ENCODE peak calls at places on chromosomes 7 and 10, in nine cellular contexts. One of them, this sample, is unnamed.
A peak's percentile ranks its signal among the peaks of the same experiment; 100 is the strongest.

GRCh38 chr7:124954766-124955165 is 25.1 kb upstream of the POT1 start:
- DNase-seq in aorta: no peak
- DNase-seq in thoracic aorta: no peak
- DNase-seq in tibial artery: no peak
- DNase-seq in CD8-positive, alpha-beta memory T cell: no peak
- DNase-seq in colonic mucosa: no peak
- DNase-seq in CD8-positive, alpha-beta T cell: no peak
- DNase-seq in ascending aorta: no peak
- DNase-seq in Peyer's patch: no peak
- DNase-seq in this sample: peak; percentile 8

GRCh38 chr10:133109736-133110532 is 22.2 kb downstream of the ADGRA1 start:
- DNase-seq in ascending aorta: no peak
- DNase-seq in tibial artery: no peak
- DNase-seq in CD8-positive, alpha-beta T cell: no peak
- DNase-seq in colonic mucosa: no peak
- DNase-seq in thoracic aorta: no peak
- DNase-seq in CD8-positive, alpha-beta memory T cell: no peak
- DNase-seq in Peyer's patch: no peak
- DNase-seq in aorta: no peak
- DNase-seq in this sample: no peak

GRCh38 chr10:19815036-19815435 is 1.2 kb upstream of the PLXDC2 start:
- DNase-seq in CD8-positive, alpha-beta memory T cell: no peak
- DNase-seq in colonic mucosa: no peak
- DNase-seq in tibial artery: no peak
- DNase-seq in CD8-positive, alpha-beta T cell: no peak
- DNase-seq in Peyer's patch: no peak
- DNase-seq in ascending aorta: no peak
- DNase-seq in aorta: no peak
- DNase-seq in thoracic aorta: no peak
- DNase-seq in this sample: no peak

GRCh38 chr7:44849277-44850210 is 1.7 kb upstream of the H2AZ2 start:
- DNase-seq in ascending aorta: no peak
- DNase-seq in Peyer's patch: no peak
- DNase-seq in CD8-positive, alpha-beta memory T cell: no peak
- DNase-seq in colonic mucosa: no peak
- DNase-seq in CD8-positive, alpha-beta T cell: no peak
- DNase-seq in aorta: no peak
- DNase-seq in thoracic aorta: no peak
- DNase-seq in tibial artery: no peak
- DNase-seq in this sample: no peak

GRCh38 chr10:124898493-124898892 is 43.4 kb upstream of the ZRANB1 start:
- DNase-seq in ascending aorta: no peak
- DNase-seq in thoracic aorta: no peak
- DNase-seq in CD8-positive, alpha-beta T cell: no peak
- DNase-seq in Peyer's patch: peak; percentile 27
- DNase-seq in tibial artery: peak; percentile 19
- DNase-seq in colonic mucosa: peak; percentile 48
- DNase-seq in CD8-positive, alpha-beta memory T cell: no peak
- DNase-seq in aorta: peak; percentile 22
- DNase-seq in this sample: no peak

GRCh38 chr7:36082216-36082615 is 70.8 kb upstream of the EEPD1 start:
- DNase-seq in tibial artery: peak; percentile 42
- DNase-seq in aorta: no peak
- DNase-seq in CD8-positive, alpha-beta memory T cell: no peak
- DNase-seq in colonic mucosa: no peak
- DNase-seq in ascending aorta: no peak
- DNase-seq in Peyer's patch: no peak
- DNase-seq in CD8-positive, alpha-beta T cell: no peak
- DNase-seq in thoracic aorta: no peak
- DNase-seq in this sample: no peak

GRCh38 chr10:98632456-98633150 is 185.9 kb upstream of the HPS1 start:
- DNase-seq in CD8-positive, alpha-beta memory T cell: no peak
- DNase-seq in Peyer's patch: no peak
- DNase-seq in CD8-positive, alpha-beta T cell: no peak
- DNase-seq in thoracic aorta: no peak
- DNase-seq in colonic mucosa: no peak
- DNase-seq in tibial artery: no peak
- DNase-seq in aorta: no peak
- DNase-seq in ascending aorta: no peak
- DNase-seq in this sample: no peak

GRCh38 chr7:21261627-21262564 is 166.0 kb upstream of the SP4 start:
- DNase-seq in CD8-positive, alpha-beta T cell: peak; percentile 58
- DNase-seq in ascending aorta: no peak
- DNase-seq in colonic mucosa: peak; percentile 19
- DNase-seq in aorta: no peak
- DNase-seq in tibial artery: no peak
- DNase-seq in CD8-positive, alpha-beta memory T cell: peak; percentile 44
- DNase-seq in Peyer's patch: peak; percentile 76
- DNase-seq in thoracic aorta: no peak
- DNase-seq in this sample: peak; percentile 58

GRCh38 chr7:140899883-140900282 is 24.8 kb downstream of the BRAF start:
- DNase-seq in colonic mucosa: no peak
- DNase-seq in Peyer's patch: no peak
- DNase-seq in CD8-positive, alpha-beta T cell: no peak
- DNase-seq in ascending aorta: no peak
- DNase-seq in aorta: no peak
- DNase-seq in CD8-positive, alpha-beta memory T cell: no peak
- DNase-seq in thoracic aorta: no peak
- DNase-seq in tibial artery: no peak
- DNase-seq in this sample: peak; percentile 18

GRCh38 chr7:7959979-7960670 is 8.5 kb upstream of the GLCCI1 start:
- DNase-seq in CD8-positive, alpha-beta T cell: no peak
- DNase-seq in aorta: no peak
- DNase-seq in CD8-positive, alpha-beta memory T cell: no peak
- DNase-seq in thoracic aorta: no peak
- DNase-seq in colonic mucosa: no peak
- DNase-seq in Peyer's patch: no peak
- DNase-seq in tibial artery: no peak
- DNase-seq in ascending aorta: no peak
- DNase-seq in this sample: no peak

GRCh38 chr10:104577861-104578480 is 63.1 kb upstream of the SORCS3 start:
- DNase-seq in Peyer's patch: no peak
- DNase-seq in CD8-positive, alpha-beta T cell: no peak
- DNase-seq in CD8-positive, alpha-beta memory T cell: no peak
- DNase-seq in ascending aorta: no peak
- DNase-seq in colonic mucosa: no peak
- DNase-seq in aorta: no peak
- DNase-seq in thoracic aorta: no peak
- DNase-seq in tibial artery: no peak
- DNase-seq in this sample: peak; percentile 16

GRCh38 chr7:98707076-98707475 is 90.0 kb downstream of the NPTX2 start:
- DNase-seq in Peyer's patch: no peak
- DNase-seq in tibial artery: no peak
- DNase-seq in CD8-positive, alpha-beta T cell: no peak
- DNase-seq in colonic mucosa: no peak
- DNase-seq in CD8-positive, alpha-beta memory T cell: no peak
- DNase-seq in thoracic aorta: no peak
- DNase-seq in ascending aorta: no peak
- DNase-seq in aorta: no peak
- DNase-seq in this sample: no peak

GRCh38 chr7:815284-816216 is 16.7 kb upstream of the SUN1 start:
- DNase-seq in ascending aorta: no peak
- DNase-seq in tibial artery: no peak
- DNase-seq in CD8-positive, alpha-beta memory T cell: no peak
- DNase-seq in Peyer's patch: no peak
- DNase-seq in CD8-positive, alpha-beta T cell: no peak
- DNase-seq in colonic mucosa: peak; percentile 48
- DNase-seq in thoracic aorta: no peak
- DNase-seq in aorta: peak; percentile 79
- DNase-seq in this sample: peak; percentile 55

GRCh38 chr7:139682136-139683013 is 95.4 kb downstream of the HIPK2 start:
- DNase-seq in CD8-positive, alpha-beta memory T cell: no peak
- DNase-seq in tibial artery: no peak
- DNase-seq in colonic mucosa: no peak
- DNase-seq in Peyer's patch: no peak
- DNase-seq in thoracic aorta: no peak
- DNase-seq in CD8-positive, alpha-beta T cell: no peak
- DNase-seq in ascending aorta: no peak
- DNase-seq in aorta: no peak
- DNase-seq in this sample: no peak

GRCh38 chr10:11505636-11506035 is 105.8 kb downstream of the USP6NL start:
- DNase-seq in aorta: no peak
- DNase-seq in ascending aorta: no peak
- DNase-seq in CD8-positive, alpha-beta memory T cell: no peak
- DNase-seq in tibial artery: no peak
- DNase-seq in Peyer's patch: no peak
- DNase-seq in CD8-positive, alpha-beta T cell: no peak
- DNase-seq in colonic mucosa: no peak
- DNase-seq in thoracic aorta: no peak
- DNase-seq in this sample: no peak

DNA sequence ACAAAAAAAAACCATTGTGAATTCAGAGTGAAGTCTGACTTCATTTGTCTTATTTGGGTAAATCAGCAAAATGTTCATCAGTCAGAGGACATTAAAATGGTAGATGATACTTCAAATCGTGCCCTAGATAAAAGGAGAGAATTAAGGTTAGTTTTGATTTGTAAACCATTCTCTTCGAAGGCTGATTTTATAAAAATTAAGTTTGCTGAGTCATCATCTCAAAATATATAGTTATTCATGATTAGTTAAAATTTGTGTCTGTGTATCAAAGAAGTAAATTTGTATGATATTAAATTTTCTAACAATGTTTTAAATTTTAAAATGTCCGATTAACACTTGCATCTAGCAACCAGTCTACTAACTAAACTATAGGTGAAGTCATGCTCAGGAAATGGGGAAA is 35.3 kb downstream of the MET start:
- DNase-seq in thoracic aorta: no peak
- DNase-seq in Peyer's patch: no peak
- DNase-seq in CD8-positive, alpha-beta T cell: no peak
- DNase-seq in colonic mucosa: no peak
- DNase-seq in tibial artery: no peak
- DNase-seq in CD8-positive, alpha-beta memory T cell: no peak
- DNase-seq in aorta: no peak
- DNase-seq in ascending aorta: no peak
- DNase-seq in this sample: no peak
- H3K4me1 ChIP-seq in thoracic aorta: no peaks in the 10 kb centered on the region
- H3K4me1 ChIP-seq in Peyer's patch: no peaks in the 10 kb centered on the region
- H3K4me1 ChIP-seq in CD8-positive, alpha-beta T cell: no peaks in the 10 kb centered on the region
- H3K4me1 ChIP-seq in colonic mucosa: no peaks in the 10 kb centered on the region
- H3K4me1 ChIP-seq in tibial artery: no peaks in the 10 kb centered on the region
- H3K4me1 ChIP-seq in CD8-positive, alpha-beta memory T cell: no peaks in the 10 kb centered on the region
- H3K4me1 ChIP-seq in aorta: no peaks in the 10 kb centered on the region
- H3K4me1 ChIP-seq in ascending aorta: peaks cover 3% of the 10 kb centered on the region
- H3K4me1 ChIP-seq in this sample: peaks cover 10% of the 10 kb centered on the region

GRCh38 chr7:33837356-33837851 is 67.9 kb upstream of the BMPER start:
- DNase-seq in CD8-positive, alpha-beta memory T cell: no peak
- DNase-seq in Peyer's patch: no peak
- DNase-seq in CD8-positive, alpha-beta T cell: no peak
- DNase-seq in aorta: peak; percentile 76
- DNase-seq in colonic mucosa: peak; percentile 23
- DNase-seq in tibial artery: peak; percentile 79
- DNase-seq in thoracic aorta: peak; percentile 37
- DNase-seq in ascending aorta: no peak
- DNase-seq in this sample: no peak
- H3K4me3 ChIP-seq in CD8-positive, alpha-beta memory T cell: no peak overlapping the region
- H3K4me3 ChIP-seq in Peyer's patch: no peak overlapping the region
- H3K4me3 ChIP-seq in CD8-positive, alpha-beta T cell: no peak overlapping the region
- H3K4me3 ChIP-seq in aorta: no peak overlapping the region
- H3K4me3 ChIP-seq in colonic mucosa: no peak overlapping the region
- H3K4me3 ChIP-seq in tibial artery: peak overlapping the region; percentile 19
- H3K4me3 ChIP-seq in thoracic aorta: peak overlapping the region; percentile 13
- H3K4me3 ChIP-seq in ascending aorta: no peak overlapping the region
- H3K4me3 ChIP-seq in this sample: no peak overlapping the region

DNA sequence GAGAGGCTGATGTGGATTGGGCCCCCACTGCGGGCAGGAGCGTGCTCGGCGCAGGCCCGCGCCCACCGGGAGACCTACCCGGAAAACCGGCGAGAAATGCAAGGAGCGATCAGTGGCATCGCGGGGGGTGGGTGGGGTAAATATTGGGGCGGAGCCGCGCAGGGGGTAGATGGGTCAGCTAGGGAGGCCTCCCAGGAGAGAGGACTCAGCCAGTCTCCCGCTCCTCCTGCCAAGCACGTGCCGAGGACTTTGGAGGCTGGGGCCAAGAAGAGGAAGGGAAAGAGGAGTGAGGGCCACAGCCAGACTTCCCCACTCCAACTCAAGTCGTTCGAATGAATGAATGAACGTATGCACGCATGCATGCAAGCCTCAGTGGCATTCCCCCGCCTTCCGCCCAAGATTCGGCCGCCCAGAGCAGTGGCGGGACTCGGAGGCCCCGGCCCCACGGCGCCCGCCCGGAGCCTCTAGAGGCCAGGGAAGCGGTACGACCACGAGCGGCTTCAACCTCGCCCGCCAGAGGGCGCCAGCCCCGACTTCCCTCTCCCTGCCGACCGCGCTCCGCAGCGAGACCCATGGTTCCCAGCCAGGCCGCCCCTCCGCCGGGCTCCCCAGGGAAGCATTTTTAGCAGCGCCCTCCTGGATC is 3.6 kb downstream of the NPM3 start:
- DNase-seq in CD8-positive, alpha-beta memory T cell: peak; percentile 75
- DNase-seq in thoracic aorta: no peak
- DNase-seq in CD8-positive, alpha-beta T cell: peak; percentile 77
- DNase-seq in Peyer's patch: peak; percentile 92
- DNase-seq in colonic mucosa: peak; percentile 91
- DNase-seq in aorta: peak; percentile 95
- DNase-seq in tibial artery: peak; percentile 82
- DNase-seq in ascending aorta: no peak
- DNase-seq in this sample: peak; percentile 79
- H3K4me1 ChIP-seq in CD8-positive, alpha-beta memory T cell: peaks cover 58% of the 10 kb centered on the region
- H3K4me1 ChIP-seq in thoracic aorta: peaks cover 59% of the 10 kb centered on the region
- H3K4me1 ChIP-seq in CD8-positive, alpha-beta T cell: peaks cover 59% of the 10 kb centered on the region
- H3K4me1 ChIP-seq in Peyer's patch: peaks cover 16% of the 10 kb centered on the region
- H3K4me1 ChIP-seq in colonic mucosa: peaks cover 20% of the 10 kb centered on the region
- H3K4me1 ChIP-seq in aorta: no peaks in the 10 kb centered on the region
- H3K4me1 ChIP-seq in tibial artery: peaks cover 41% of the 10 kb centered on the region
- H3K4me1 ChIP-seq in ascending aorta: peaks cover 29% of the 10 kb centered on the region
- H3K4me1 ChIP-seq in this sample: peaks cover 31% of the 10 kb centered on the region

GRCh38 chr10:121813211-121813812 is 114.5 kb downstream of the ATE1 start:
- DNase-seq in Peyer's patch: no peak
- DNase-seq in aorta: no peak
- DNase-seq in CD8-positive, alpha-beta T cell: no peak
- DNase-seq in CD8-positive, alpha-beta memory T cell: no peak
- DNase-seq in thoracic aorta: no peak
- DNase-seq in tibial artery: no peak
- DNase-seq in colonic mucosa: no peak
- DNase-seq in ascending aorta: no peak
- DNase-seq in this sample: no peak

GRCh38 chr10:121808835-121809234 is 119.0 kb downstream of the ATE1 start:
- DNase-seq in ascending aorta: no peak
- DNase-seq in thoracic aorta: no peak
- DNase-seq in CD8-positive, alpha-beta memory T cell: no peak
- DNase-seq in tibial artery: no peak
- DNase-seq in CD8-positive, alpha-beta T cell: no peak
- DNase-seq in Peyer's patch: no peak
- DNase-seq in aorta: no peak
- DNase-seq in colonic mucosa: no peak
- DNase-seq in this sample: no peak

GRCh38 chr10:121811386-121811785 is 116.4 kb downstream of the ATE1 start:
- DNase-seq in ascending aorta: no peak
- DNase-seq in colonic mucosa: no peak
- DNase-seq in CD8-positive, alpha-beta memory T cell: no peak
- DNase-seq in CD8-positive, alpha-beta T cell: no peak
- DNase-seq in Peyer's patch: no peak
- DNase-seq in tibial artery: no peak
- DNase-seq in aorta: no peak
- DNase-seq in thoracic aorta: no peak
- DNase-seq in this sample: no peak

GRCh38 chr10:121813857-121814256 is 114.0 kb downstream of the ATE1 start:
- DNase-seq in CD8-positive, alpha-beta memory T cell: no peak
- DNase-seq in CD8-positive, alpha-beta T cell: no peak
- DNase-seq in ascending aorta: no peak
- DNase-seq in colonic mucosa: no peak
- DNase-seq in Peyer's patch: no peak
- DNase-seq in tibial artery: no peak
- DNase-seq in aorta: no peak
- DNase-seq in thoracic aorta: no peak
- DNase-seq in this sample: no peak

GRCh38 chr10:121812031-121812430 is 115.8 kb downstream of the ATE1 start:
- DNase-seq in ascending aorta: no peak
- DNase-seq in Peyer's patch: no peak
- DNase-seq in CD8-positive, alpha-beta memory T cell: no peak
- DNase-seq in aorta: no peak
- DNase-seq in tibial artery: no peak
- DNase-seq in CD8-positive, alpha-beta T cell: no peak
- DNase-seq in colonic mucosa: no peak
- DNase-seq in thoracic aorta: no peak
- DNase-seq in this sample: no peak
- H3K4me3 ChIP-seq in ascending aorta: no peak overlapping the region
- H3K4me3 ChIP-seq in Peyer's patch: no peak overlapping the region
- H3K4me3 ChIP-seq in CD8-positive, alpha-beta memory T cell: no peak overlapping the region
- H3K4me3 ChIP-seq in aorta: no peak overlapping the region
- H3K4me3 ChIP-seq in tibial artery: no peak overlapping the region
- H3K4me3 ChIP-seq in CD8-positive, alpha-beta T cell: no peak overlapping the region
- H3K4me3 ChIP-seq in colonic mucosa: no peak overlapping the region
- H3K4me3 ChIP-seq in thoracic aorta: no peak overlapping the region
- H3K4me3 ChIP-seq in this sample: no peak overlapping the region